ENCODE peak calls at places on chromosome 14, in five cellular contexts. F, S, E, Y and N are unnamed samples. For H3K4me1, the result is how much of the 10 kb centered on the place peaks cover.

GRCh38 chr14:97336179-97336578 is 539.0 kb downstream of the VRK1 start:
- DNase-seq in S (no peak), E (no peak), Y (no peak), F (no peak), N (no peak)

GRCh38 chr14:51880810-51881580 is 20.6 kb downstream of the GNG2 start:
- DNase-seq in Y (no peak), S (peak), E (no peak), F (no peak), N (no peak)

GRCh38 chr14:74609721-74610120 is 2.3 kb downstream of the LTBP2 start:
- DNase-seq in S (no peak), F (no peak), Y (no peak), E (no peak), N (no peak)

GRCh38 chr14:91732439-91732838 is 553 bp upstream of the CATSPERB start:
- DNase-seq in Y (no peak), S (no peak), E (no peak), F (no peak), N (no peak)

GRCh38 chr14:89701079-89702043 is 253.2 kb downstream of the EFCAB11 start:
- DNase-seq in E (peak), F (peak), S (peak), Y (peak), N (peak)

GRCh38 chr14:104872469-104873341 is 7.6 kb downstream of the CEP170B start:
- DNase-seq in F (no peak), E (no peak), S (peak), Y (no peak), N (no peak)

GRCh38 chr14:71721791-71722190 is 210.4 kb upstream of the RGS6 start:
- DNase-seq in Y (no peak), S (no peak), F (peak), E (no peak), N (no peak)

GRCh38 chr14:92800525-92800924 is 6.4 kb downstream of the GOLGA5 start:
- DNase-seq in S (no peak), Y (no peak), E (no peak), F (no peak), N (no peak)

GRCh38 chr14:21498540-21499526 is 12.3 kb downstream of the METTL3 start:
- DNase-seq in F (no peak), S (peak), Y (peak), E (peak), N (peak)

GRCh38 chr14:69040343-69040742 is 61.2 kb upstream of the ACTN1 start:
- DNase-seq in S (no peak), Y (no peak), F (no peak), E (no peak), N (no peak)

GRCh38 chr14:106879241-106879640 is 1352.9 kb downstream of the TMEM121 start:
- DNase-seq in F (no peak), E (no peak), Y (peak), S (no peak), N (peak)

GRCh38 chr14:64562432-64562831 is 12.7 kb downstream of the PPP1R36 start:
- DNase-seq in S (no peak), F (no peak), E (no peak), Y (no peak), N (no peak)

GRCh38 chr14:73612339-73613045 is at the start of gene ACOT6:
- DNase-seq in Y (peak), F (peak), S (peak), E (peak), N (peak)

GRCh38 chr14:90342327-90342726 is 10.6 kb upstream of the NRDE2 start:
- DNase-seq in Y (no peak), E (no peak), S (no peak), F (no peak), N (no peak)

GRCh38 chr14:33967138-33967537 is 16.3 kb upstream of the EGLN3 start:
- DNase-seq in E (no peak), S (no peak), Y (no peak), F (no peak), N (no peak)

GRCh38 chr14:75448209-75448608 is 20.4 kb downstream of the JDP2 start:
- DNase-seq in Y (no peak), F (no peak), S (no peak), E (no peak), N (no peak)

GRCh38 chr14:22610931-22611330 is 12.8 kb downstream of the ABHD4 start:
- DNase-seq in E (no peak), Y (no peak), F (no peak), S (no peak), N (no peak)

GRCh38 chr14:51394804-51395203 is 154.8 kb downstream of the TMX1 start:
- DNase-seq in F (no peak), E (no peak), Y (no peak), S (no peak), N (no peak)

GRCh38 chr14:106209745-106210144 is 683.4 kb downstream of the TMEM121 start:
- DNase-seq in E (peak), S (no peak), F (no peak), Y (no peak), N (no peak)

GRCh38 chr14:73591690-73592448 is at the start of gene ACOT4:
- DNase-seq in Y (peak), F (no peak), E (peak), S (peak), N (peak)

GRCh38 chr14:32078794-32079663 is 1.9 kb downstream of the ARHGAP5 start:
- DNase-seq in E (no peak), S (peak), F (no peak), Y (no peak), N (no peak)

GRCh38 chr14:37903561-37904191 is 304.0 kb upstream of the SSTR1 start:
- DNase-seq in F (no peak), Y (peak), E (peak), S (peak), N (peak)

GRCh38 chr14:23827100-23827892 is 126.3 kb upstream of the DHRS4 start:
- DNase-seq in Y (no peak), F (no peak), S (no peak), E (no peak), N (no peak)

DNA sequence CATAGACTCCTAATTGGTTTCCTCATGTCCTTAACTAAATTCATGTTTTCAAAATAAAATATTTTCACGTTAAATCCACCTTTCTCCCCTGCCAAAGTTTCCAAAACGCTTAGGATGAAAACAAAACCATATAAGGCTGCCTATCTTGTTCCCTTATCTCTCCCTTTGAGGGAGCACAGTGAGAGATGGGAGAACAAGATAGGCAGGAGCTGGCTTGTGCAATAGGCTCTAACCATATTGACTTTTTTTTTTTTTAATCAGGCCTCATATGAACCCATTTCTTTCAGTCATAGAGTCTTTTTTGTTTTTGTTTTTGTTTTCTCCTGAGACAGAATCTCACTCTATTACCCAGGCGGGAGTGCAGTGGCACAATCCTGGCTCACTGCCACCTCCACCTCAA is 184.9 kb downstream of the NRXN3 start:
- DNase-seq in S (no peak), E (no peak), F (no peak), Y (no peak), N (no peak)
- H3K4me1 ChIP-seq in S (under half), E (under half), F (under half), Y (under half), N (under half)

GRCh38 chr14:54565236-54566151 is 1.4 kb upstream of the SAMD4A start:
- DNase-seq in E (peak), F (peak), S (peak), Y (peak), N (peak)
- H3K4me3 ChIP-seq in E (peak), F (peak), S (peak), Y (peak), N (no peak)

GRCh38 chr14:93857500-93857899 is 69.2 kb upstream of the PRIMA1 start:
- DNase-seq in F (no peak), S (no peak), Y (no peak), E (no peak), N (no peak)
- H3K4me1 ChIP-seq in F (under half), S (under half), Y (under half), E (under half), N (under half)

GRCh38 chr14:70644016-70644415 is 2.3 kb downstream of the TTC9 start:
- DNase-seq in Y (no peak), F (no peak), S (no peak), E (no peak), N (no peak)
- H3K4me3 ChIP-seq in Y (no peak), F (no peak), S (no peak), E (peak), N (peak)

GRCh38 chr14:61512508-61512907 is 182.8 kb upstream of the HIF1A start:
- DNase-seq in F (no peak), S (peak), E (no peak), Y (no peak), N (no peak)
- H3K4me1 ChIP-seq in F (under half), S (under half), E (under half), Y (half or more), N (under half)

GRCh38 chr14:102138935-102139247 is 806 bp upstream of the WDR20 start:
- DNase-seq in Y (peak), S (peak), E (no peak), F (no peak), N (no peak)

GRCh38 chr14:102140750-102141145 is 1.1 kb downstream of the WDR20 start:
- DNase-seq in S (no peak), E (no peak), Y (no peak), F (no peak), N (no peak)

GRCh38 chr14:102140027-102140749 is 491 bp downstream of the WDR20 start:
- DNase-seq in F (peak), Y (peak), E (peak), S (peak), N (peak)

GRCh38 chr14:102139248-102140026 is at the start of gene WDR20:
- DNase-seq in Y (peak), F (peak), E (peak), S (peak), N (peak)

GRCh38 chr14:102138535-102138934 is 1.2 kb upstream of the WDR20 start:
- DNase-seq in S (no peak), Y (no peak), F (no peak), E (no peak), N (no peak)
- H3K4me3 ChIP-seq in S (peak), Y (peak), F (peak), E (peak), N (peak)